ENCODE peak calls at places on chromosomes 13 and 19, in nine cellular contexts. P is Kasumi-1; N is A172; E is midbrain; V is left ventricle myocardium superior; Q is neural crest cell; S is endothelial cell; C is activated CD8-positive, alpha-beta T cell treated with anti-CD3 and anti-CD28 coated beads for 36 hours; I is activated CD8-positive, alpha-beta memory T cell treated with anti-CD3 and anti-CD28 coated beads for 48 hours. X is an unnamed sample.

GRCh38 chr13:40193290-40194203 is 472.9 kb downstream of the FOXO1 start:
- DNase-seq in P (no peak), N (no peak), E (peak), V (peak), Q (no peak), S (no peak), C (no peak), I (no peak), X (no peak)

GRCh38 chr13:44272692-44273091 is 100.9 kb upstream of the SERP2 start:
- DNase-seq in P (no peak), N (peak), E (no peak), V (no peak), Q (no peak), S (no peak), C (no peak), I (no peak), X (no peak)

GRCh38 chr13:31350560-31350959 is 150.8 kb downstream of the B3GLCT start:
- DNase-seq in P (no peak), N (no peak), E (no peak), V (no peak), Q (no peak), S (no peak), C (no peak), I (no peak), X (no peak)

GRCh38 chr19:28500982-28501633 is 711.8 kb downstream of the UQCRFS1 start:
- DNase-seq in P (peak), N (no peak), E (no peak), V (no peak), Q (no peak), S (no peak), C (peak), I (no peak), X (no peak)

GRCh38 chr13:110371550-110372465 is 64.7 kb downstream of the COL4A2 start:
- DNase-seq in P (no peak), N (no peak), E (no peak), V (no peak), Q (no peak), S (no peak), C (no peak), I (no peak), X (no peak)

GRCh38 chr19:18306209-18306902 is 16.5 kb downstream of the LSM4 start:
- DNase-seq in P (no peak), N (no peak), E (no peak), V (no peak), Q (no peak), S (no peak), C (no peak), I (no peak), X (no peak)

GRCh38 chr13:27978301-27978968 is 9.3 kb upstream of the CDX2 start:
- DNase-seq in P (no peak), N (no peak), E (no peak), V (no peak), Q (no peak), S (no peak), C (no peak), I (no peak), X (no peak)

GRCh38 chr19:49382639-49383038 is 5.4 kb upstream of the KASH5 start:
- DNase-seq in P (no peak), N (no peak), E (no peak), V (no peak), Q (no peak), S (no peak), C (no peak), I (no peak), X (no peak)

GRCh38 chr13:83880275-83881027 is 1.8 kb downstream of the SLITRK1 start:
- DNase-seq in P (no peak), N (no peak), E (no peak), V (no peak), Q (no peak), S (no peak), C (no peak), I (no peak), X (no peak)

GRCh38 chr19:45340232-45340898 is at the start of gene KLC3:
- DNase-seq in P (no peak), N (no peak), E (no peak), V (no peak), Q (no peak), S (peak), C (peak), I (no peak), X (peak)

GRCh38 chr13:23541221-23541620 is 29.0 kb upstream of the TNFRSF19 start:
- DNase-seq in P (no peak), N (no peak), E (no peak), V (no peak), Q (no peak), S (no peak), C (no peak), I (no peak), X (no peak)

X was measured in stimulated activated effector memory CD8-positive, alpha-beta T cell treated with anti-CD3 and anti-CD28 coated beads, Interleukin-12 subunit alpha, Interleukin-12 subunit beta, amount 100 ng/mL, for 72 hours.